ENCODE peak calls at places on chromosomes 4 and X, in six cellular contexts. One of them, this sample, is unnamed.

GRCh38 chrX:11756354-11757318 is 1.4 kb upstream of the MSL3 start:
- DNase-seq in HTR-8/SVneo: no peak
- DNase-seq in MCF 10A: no peak
- DNase-seq in GM04504: no peak
- DNase-seq in iris pigment epithelial cell: peak
- DNase-seq in activated CD4-positive, alpha-beta T cell treated with anti-CD3 and anti-CD28 coated beads, Interleukin-2, amount 50 U/mL, for 1 hour: no peak
- DNase-seq in this sample: peak

GRCh38 chr4:168618577-168619265 is 121.9 kb downstream of the PALLD start:
- DNase-seq in HTR-8/SVneo: no peak
- DNase-seq in MCF 10A: no peak
- DNase-seq in GM04504: no peak
- DNase-seq in iris pigment epithelial cell: peak
- DNase-seq in activated CD4-positive, alpha-beta T cell treated with anti-CD3 and anti-CD28 coated beads, Interleukin-2, amount 50 U/mL, for 1 hour: no peak
- DNase-seq in this sample: peak

GRCh38 chr4:8188743-8189550 is 10.1 kb upstream of the SH3TC1 start:
- DNase-seq in HTR-8/SVneo: no peak
- DNase-seq in MCF 10A: peak
- DNase-seq in GM04504: no peak
- DNase-seq in iris pigment epithelial cell: no peak
- DNase-seq in activated CD4-positive, alpha-beta T cell treated with anti-CD3 and anti-CD28 coated beads, Interleukin-2, amount 50 U/mL, for 1 hour: no peak
- DNase-seq in this sample: no peak

GRCh38 chrX:42241421-42241820 is 318.1 kb upstream of the CASK start:
- DNase-seq in HTR-8/SVneo: no peak
- DNase-seq in MCF 10A: no peak
- DNase-seq in GM04504: no peak
- DNase-seq in iris pigment epithelial cell: no peak
- DNase-seq in activated CD4-positive, alpha-beta T cell treated with anti-CD3 and anti-CD28 coated beads, Interleukin-2, amount 50 U/mL, for 1 hour: no peak
- DNase-seq in this sample: no peak

GRCh38 chr4:53196872-53197759 is 168.7 kb downstream of the SCFD2 start:
- DNase-seq in HTR-8/SVneo: peak
- DNase-seq in MCF 10A: peak
- DNase-seq in GM04504: peak
- DNase-seq in iris pigment epithelial cell: peak
- DNase-seq in activated CD4-positive, alpha-beta T cell treated with anti-CD3 and anti-CD28 coated beads, Interleukin-2, amount 50 U/mL, for 1 hour: no peak
- DNase-seq in this sample: peak

GRCh38 chr4:151267822-151268535 is 9.0 kb upstream of the PRSS48 start:
- DNase-seq in HTR-8/SVneo: no peak
- DNase-seq in MCF 10A: peak
- DNase-seq in GM04504: no peak
- DNase-seq in iris pigment epithelial cell: peak
- DNase-seq in activated CD4-positive, alpha-beta T cell treated with anti-CD3 and anti-CD28 coated beads, Interleukin-2, amount 50 U/mL, for 1 hour: no peak
- DNase-seq in this sample: no peak

GRCh38 chr4:148310756-148311155 is 131.5 kb downstream of the NR3C2 start:
- DNase-seq in HTR-8/SVneo: no peak
- DNase-seq in MCF 10A: no peak
- DNase-seq in GM04504: no peak
- DNase-seq in iris pigment epithelial cell: no peak
- DNase-seq in activated CD4-positive, alpha-beta T cell treated with anti-CD3 and anti-CD28 coated beads, Interleukin-2, amount 50 U/mL, for 1 hour: no peak
- DNase-seq in this sample: no peak

GRCh38 chr4:2497931-2498330 is 29.0 kb downstream of the RNF4 start:
- DNase-seq in HTR-8/SVneo: no peak
- DNase-seq in MCF 10A: no peak
- DNase-seq in GM04504: no peak
- DNase-seq in iris pigment epithelial cell: no peak
- DNase-seq in activated CD4-positive, alpha-beta T cell treated with anti-CD3 and anti-CD28 coated beads, Interleukin-2, amount 50 U/mL, for 1 hour: no peak
- DNase-seq in this sample: no peak